ENCODE peak calls at places on chromosomes 3 and 15, in five cellular contexts. M, Z, J, T and U are unnamed samples.

GRCh38 chr15:75342221-75342620 is 4.6 kb upstream of the NEIL1 start:
- DNase-seq in M (no peak), Z (no peak), J (no peak), T (no peak), U (no peak)

GRCh38 chr3:179260949-179261765 is 10.2 kb upstream of the KCNMB3 start:
- DNase-seq in M (peak), Z (peak), J (peak), T (peak), U (peak)

GRCh38 chr3:87924485-87924884 is 134.3 kb downstream of the CGGBP1 start:
- DNase-seq in M (no peak), Z (no peak), J (no peak), T (no peak), U (no peak)

GRCh38 chr15:43487271-43487895 is 5.6 kb downstream of the TP53BP1 start:
- DNase-seq in M (no peak), Z (no peak), J (no peak), T (no peak), U (no peak)

GRCh38 chr15:89904519-89904918 is 8.2 kb downstream of the ARPIN start:
- DNase-seq in M (no peak), Z (no peak), J (no peak), T (no peak), U (no peak)

GRCh38 chr3:183158552-183159006 is 4.0 kb downstream of the LAMP3 start:
- DNase-seq in M (no peak), Z (no peak), J (no peak), T (no peak), U (no peak)

GRCh38 chr3:73143821-73144237 is 82.4 kb downstream of the EBLN2 start:
- DNase-seq in M (no peak), Z (no peak), J (no peak), T (no peak), U (no peak)

GRCh38 chr15:89136818-89137772 is 48.8 kb downstream of the ABHD2 start:
- DNase-seq in M (no peak), Z (no peak), J (no peak), T (peak), U (peak)

GRCh38 chr15:49558924-49559323 is 61.7 kb downstream of the FAM227B start:
- DNase-seq in M (no peak), Z (no peak), J (no peak), T (no peak), U (no peak)

GRCh38 chr3:171028779-171029232 is 2.3 kb upstream of the SLC2A2 start:
- DNase-seq in M (no peak), Z (no peak), J (no peak), T (no peak), U (no peak)

GRCh38 chr3:166284994-166285393 is 447.8 kb upstream of the BCHE start:
- DNase-seq in M (no peak), Z (no peak), J (no peak), T (no peak), U (no peak)

GRCh38 chr15:24772709-24773373 is 97.3 kb downstream of the NPAP1 start:
- DNase-seq in M (peak), Z (peak), J (peak), T (peak), U (peak)

GRCh38 chr3:54326951-54327350 is 204.6 kb downstream of the CACNA2D3 start:
- DNase-seq in M (no peak), Z (no peak), J (no peak), T (no peak), U (no peak)

GRCh38 chr15:80991446-80991845 is 1.8 kb upstream of the MESD start:
- DNase-seq in M (no peak), Z (no peak), J (no peak), T (no peak), U (no peak)

GRCh38 chr3:127342735-127343134 is 54.9 kb upstream of the PRR20G start:
- DNase-seq in M (no peak), Z (peak), J (no peak), T (no peak), U (no peak)

GRCh38 chr3:133038089-133038730 is at the start of gene TMEM108:
- DNase-seq in M (no peak), Z (peak), J (peak), T (peak), U (no peak)

GRCh38 chr3:39107056-39107873 is at the start of the genes GORASP1 and TTC21A:
- DNase-seq in M (peak), Z (peak), J (peak), T (peak), U (peak)

GRCh38 chr15:76776969-76777368 is 128.2 kb downstream of the SCAPER start:
- DNase-seq in M (no peak), Z (no peak), J (no peak), T (no peak), U (no peak)

GRCh38 chr15:91908401-91908800 is 54.9 kb downstream of the SLCO3A1 start:
- DNase-seq in M (no peak), Z (no peak), J (no peak), T (no peak), U (no peak)

GRCh38 chr3:170811515-170811914 is 58.5 kb downstream of the RPL22L1 start:
- DNase-seq in M (no peak), Z (no peak), J (no peak), T (no peak), U (no peak)

GRCh38 chr15:47194718-47195117 is 522.6 kb upstream of the SEMA6D start:
- DNase-seq in M (no peak), Z (no peak), J (peak), T (no peak), U (no peak)

GRCh38 chr15:34109775-34110663 is 8.1 kb downstream of the PGBD4 start:
- DNase-seq in M (no peak), Z (no peak), J (no peak), T (no peak), U (no peak)

GRCh38 chr3:82259994-82260393 is 498.5 kb upstream of the GBE1 start:
- DNase-seq in M (no peak), Z (no peak), J (no peak), T (no peak), U (no peak)

GRCh38 chr3:18443670-18444596 is 18.8 kb upstream of the SATB1 start:
- DNase-seq in M (peak), Z (peak), J (no peak), T (no peak), U (peak)

GRCh38 chr3:132380979-132381944 is 36.0 kb upstream of the DNAJC13 start:
- DNase-seq in M (no peak), Z (no peak), J (no peak), T (no peak), U (no peak)

GRCh38 chr3:134824676-134825290 is 29.7 kb downstream of the EPHB1 start:
- DNase-seq in M (no peak), Z (no peak), J (no peak), T (peak), U (no peak)

GRCh38 chr3:111539351-111540331 is 2.4 kb upstream of the CD96 start:
- DNase-seq in M (peak), Z (peak), J (peak), T (no peak), U (peak)

GRCh38 chr15:47523669-47524068 is 193.6 kb upstream of the SEMA6D start:
- DNase-seq in M (no peak), Z (no peak), J (no peak), T (no peak), U (no peak)